ENCODE peak calls at places on chromosomes 1 and 21, in nine cellular contexts. One of them, this sample, is unnamed.
A peak's percentile ranks its signal among the peaks of the same experiment; 100 is the strongest.

GRCh38 chr1:229913491-229913890 is 153.5 kb upstream of the GALNT2 start:
- DNase-seq in NCI-H446 treated with DMSO at 0.1 percent for 48 hours: no peak
- DNase-seq in HEK293T: no peak
- DNase-seq in thoracic aorta: no peak
- DNase-seq in immature natural killer cell: no peak
- DNase-seq in fibroblast of gingiva: no peak
- DNase-seq in caudate nucleus: no peak
- DNase-seq in esophagus squamous epithelium: no peak
- DNase-seq in HFF-Myc: no peak
- DNase-seq in this sample: no peak

GRCh38 chr1:171943973-171944561 is 102.8 kb downstream of the DNM3 start:
- DNase-seq in NCI-H446 treated with DMSO at 0.1 percent for 48 hours: no peak
- DNase-seq in HEK293T: no peak
- DNase-seq in thoracic aorta: no peak
- DNase-seq in immature natural killer cell: no peak
- DNase-seq in fibroblast of gingiva: no peak
- DNase-seq in caudate nucleus: no peak
- DNase-seq in esophagus squamous epithelium: no peak
- DNase-seq in HFF-Myc: no peak
- DNase-seq in this sample: no peak

GRCh38 chr1:19762175-19762779 is 37.4 kb downstream of the TMCO4 start:
- DNase-seq in NCI-H446 treated with DMSO at 0.1 percent for 48 hours: no peak
- DNase-seq in HEK293T: peak; percentile 82
- DNase-seq in thoracic aorta: no peak
- DNase-seq in immature natural killer cell: no peak
- DNase-seq in fibroblast of gingiva: no peak
- DNase-seq in caudate nucleus: peak; percentile 19
- DNase-seq in esophagus squamous epithelium: no peak
- DNase-seq in HFF-Myc: no peak
- DNase-seq in this sample: peak; percentile 23

GRCh38 chr21:28464988-28465387 is 527.7 kb downstream of the LTN1 start:
- DNase-seq in NCI-H446 treated with DMSO at 0.1 percent for 48 hours: no peak
- DNase-seq in HEK293T: no peak
- DNase-seq in thoracic aorta: no peak
- DNase-seq in immature natural killer cell: no peak
- DNase-seq in fibroblast of gingiva: no peak
- DNase-seq in caudate nucleus: no peak
- DNase-seq in esophagus squamous epithelium: no peak
- DNase-seq in HFF-Myc: no peak
- DNase-seq in this sample: no peak

GRCh38 chr21:28832013-28832714 is 160.5 kb downstream of the LTN1 start:
- DNase-seq in NCI-H446 treated with DMSO at 0.1 percent for 48 hours: no peak
- DNase-seq in HEK293T: no peak
- DNase-seq in thoracic aorta: no peak
- DNase-seq in immature natural killer cell: peak; percentile 59
- DNase-seq in fibroblast of gingiva: no peak
- DNase-seq in caudate nucleus: no peak
- DNase-seq in esophagus squamous epithelium: no peak
- DNase-seq in HFF-Myc: no peak
- DNase-seq in this sample: no peak

GRCh38 chr1:21511579-21512522 is 2.6 kb downstream of the ALPL start:
- DNase-seq in NCI-H446 treated with DMSO at 0.1 percent for 48 hours: no peak
- DNase-seq in HEK293T: no peak
- DNase-seq in thoracic aorta: no peak
- DNase-seq in immature natural killer cell: no peak
- DNase-seq in fibroblast of gingiva: peak; percentile 96
- DNase-seq in caudate nucleus: no peak
- DNase-seq in esophagus squamous epithelium: no peak
- DNase-seq in HFF-Myc: no peak
- DNase-seq in this sample: no peak

GRCh38 chr1:179831852-179832699 is 45.5 kb downstream of the TOR1AIP2 start:
- DNase-seq in NCI-H446 treated with DMSO at 0.1 percent for 48 hours: no peak
- DNase-seq in HEK293T: no peak
- DNase-seq in thoracic aorta: no peak
- DNase-seq in immature natural killer cell: no peak
- DNase-seq in fibroblast of gingiva: no peak
- DNase-seq in caudate nucleus: no peak
- DNase-seq in esophagus squamous epithelium: no peak
- DNase-seq in HFF-Myc: no peak
- DNase-seq in this sample: no peak

GRCh38 chr1:92973203-92973907 is 12.1 kb upstream of the DIPK1A start:
- DNase-seq in NCI-H446 treated with DMSO at 0.1 percent for 48 hours: peak; percentile 52
- DNase-seq in HEK293T: no peak
- DNase-seq in thoracic aorta: no peak
- DNase-seq in immature natural killer cell: no peak
- DNase-seq in fibroblast of gingiva: no peak
- DNase-seq in caudate nucleus: no peak
- DNase-seq in esophagus squamous epithelium: no peak
- DNase-seq in HFF-Myc: no peak
- DNase-seq in this sample: no peak

GRCh38 chr1:18858070-18858688 is 1.3 kb downstream of the TAS1R2 start:
- DNase-seq in NCI-H446 treated with DMSO at 0.1 percent for 48 hours: no peak
- DNase-seq in HEK293T: no peak
- DNase-seq in thoracic aorta: no peak
- DNase-seq in immature natural killer cell: peak; percentile 30
- DNase-seq in fibroblast of gingiva: no peak
- DNase-seq in caudate nucleus: no peak
- DNase-seq in esophagus squamous epithelium: no peak
- DNase-seq in HFF-Myc: no peak
- DNase-seq in this sample: no peak

GRCh38 chr1:165539306-165539705 is 4.5 kb upstream of the LRRC52 start:
- DNase-seq in NCI-H446 treated with DMSO at 0.1 percent for 48 hours: no peak
- DNase-seq in HEK293T: no peak
- DNase-seq in thoracic aorta: no peak
- DNase-seq in immature natural killer cell: no peak
- DNase-seq in fibroblast of gingiva: peak; percentile 2
- DNase-seq in caudate nucleus: no peak
- DNase-seq in esophagus squamous epithelium: no peak
- DNase-seq in HFF-Myc: no peak
- DNase-seq in this sample: no peak

GRCh38 chr1:157505481-157506272 is 46.6 kb downstream of the FCRL5 start:
- DNase-seq in NCI-H446 treated with DMSO at 0.1 percent for 48 hours: peak; percentile 15
- DNase-seq in HEK293T: peak; percentile 75
- DNase-seq in thoracic aorta: no peak
- DNase-seq in immature natural killer cell: peak; percentile 17
- DNase-seq in fibroblast of gingiva: peak; percentile 40
- DNase-seq in caudate nucleus: peak; percentile 34
- DNase-seq in esophagus squamous epithelium: no peak
- DNase-seq in HFF-Myc: peak; percentile 40
- DNase-seq in this sample: peak; percentile 45

GRCh38 chr1:241460098-241460873 is 59.3 kb downstream of the FH start:
- DNase-seq in NCI-H446 treated with DMSO at 0.1 percent for 48 hours: no peak
- DNase-seq in HEK293T: peak; percentile 26
- DNase-seq in thoracic aorta: no peak
- DNase-seq in immature natural killer cell: no peak
- DNase-seq in fibroblast of gingiva: no peak
- DNase-seq in caudate nucleus: no peak
- DNase-seq in esophagus squamous epithelium: no peak
- DNase-seq in HFF-Myc: no peak
- DNase-seq in this sample: no peak

GRCh38 chr21:42839271-42840231 is 39.8 kb downstream of the WDR4 start:
- DNase-seq in NCI-H446 treated with DMSO at 0.1 percent for 48 hours: no peak
- DNase-seq in HEK293T: no peak
- DNase-seq in thoracic aorta: no peak
- DNase-seq in immature natural killer cell: no peak
- DNase-seq in fibroblast of gingiva: no peak
- DNase-seq in caudate nucleus: no peak
- DNase-seq in esophagus squamous epithelium: no peak
- DNase-seq in HFF-Myc: no peak
- DNase-seq in this sample: no peak

GRCh38 chr1:99603699-99604595 is 42.0 kb upstream of the PALMD start:
- DNase-seq in NCI-H446 treated with DMSO at 0.1 percent for 48 hours: no peak
- DNase-seq in HEK293T: no peak
- DNase-seq in thoracic aorta: no peak
- DNase-seq in immature natural killer cell: no peak
- DNase-seq in fibroblast of gingiva: peak; percentile 24
- DNase-seq in caudate nucleus: no peak
- DNase-seq in esophagus squamous epithelium: no peak
- DNase-seq in HFF-Myc: no peak
- DNase-seq in this sample: no peak

GRCh38 chr1:43068911-43069310 is 103.2 kb downstream of the EBNA1BP2 start:
- DNase-seq in NCI-H446 treated with DMSO at 0.1 percent for 48 hours: no peak
- DNase-seq in HEK293T: no peak
- DNase-seq in thoracic aorta: no peak
- DNase-seq in immature natural killer cell: no peak
- DNase-seq in fibroblast of gingiva: no peak
- DNase-seq in caudate nucleus: no peak
- DNase-seq in esophagus squamous epithelium: no peak
- DNase-seq in HFF-Myc: no peak
- DNase-seq in this sample: no peak

This sample was measured in neuronal stem cell.